ENCODE peak calls at places on chromosomes 5 and 9, in seven cellular contexts. R is K562, K is SK-N-SH, A is HepG2, J is HCT116, D is H1, S is GM12878. W is an unnamed sample.

GRCh38 chr9:121870271-121870670 is 218.8 kb downstream of the DAB2IP start:
- DNase-seq in D (no peak), K (no peak), R (no peak), S (no peak), A (no peak), J (no peak), W (no peak)

GRCh38 chr5:150126199-150126920 is 29.3 kb downstream of the PDGFRB start:
- DNase-seq in R (no peak), D (no peak), K (no peak), A (no peak), S (no peak), J (no peak), W (no peak)

GRCh38 chr9:134339183-134339806 is 13.0 kb downstream of the RXRA start:
- DNase-seq in K (no peak), J (no peak), R (no peak), D (no peak), S (no peak), A (no peak), W (no peak)

GRCh38 chr5:8660133-8660893 is 791.4 kb downstream of the MTRR start:
- DNase-seq in K (no peak), R (no peak), S (no peak), D (no peak), J (no peak), A (no peak), W (no peak)

GRCh38 chr5:27748847-27749246 is 710.5 kb upstream of the CDH9 start:
- DNase-seq in J (no peak), A (no peak), R (no peak), K (no peak), S (no peak), D (no peak), W (no peak)

GRCh38 chr9:16320338-16320902 is 550.0 kb downstream of the BNC2 start:
- DNase-seq in A (no peak), S (no peak), R (no peak), J (no peak), D (no peak), K (no peak), W (no peak)

GRCh38 chr5:16995372-16995771 is 59.3 kb upstream of the MYO10 start:
- DNase-seq in J (no peak), D (no peak), R (no peak), A (no peak), K (no peak), S (no peak), W (no peak)

GRCh38 chr5:115096034-115096769 is 73.5 kb downstream of the TRIM36 start:
- DNase-seq in S (no peak), J (no peak), R (no peak), D (no peak), K (no peak), A (no peak), W (no peak)

GRCh38 chr5:77167695-77168111 is 42.8 kb upstream of the PDE8B start:
- DNase-seq in R (no peak), A (no peak), D (no peak), J (no peak), K (no peak), S (no peak), W (no peak)

GRCh38 chr5:104213216-104213615 is 650.6 kb upstream of the NUDT12 start:
- DNase-seq in D (no peak), S (no peak), A (no peak), R (no peak), K (no peak), J (no peak), W (no peak)

GRCh38 chr5:177498013-177498847 is 826 bp upstream of the PDLIM7 start:
- DNase-seq in J (no peak), R (peak; percentile 66), D (no peak), K (no peak), S (no peak), A (peak; percentile 24), W (no peak)

GRCh38 chr5:143437666-143438273 is 34.3 kb upstream of the NR3C1 start:
- DNase-seq in S (no peak), D (no peak), R (no peak), K (no peak), A (no peak), J (no peak), W (no peak)

GRCh38 chr9:96218821-96219614 is 83.0 kb downstream of the HSD17B3 start:
- DNase-seq in S (no peak), A (no peak), K (peak; percentile 36), D (peak; percentile 53), R (no peak), J (no peak), W (no peak)

GRCh38 chr5:131212471-131213021 is 41.8 kb downstream of the LYRM7 start:
- DNase-seq in S (peak; percentile 94), K (no peak), R (no peak), A (no peak), J (no peak), D (no peak), W (no peak)

GRCh38 chr9:126893079-126893478 is 21.5 kb upstream of the RALGPS1 start:
- DNase-seq in D (no peak), J (peak; percentile 8), K (no peak), A (peak; percentile 25), R (peak; percentile 24), S (no peak), W (no peak)

GRCh38 chr5:179800071-179800695 is 6.4 kb downstream of the LTC4S start:
- DNase-seq in D (no peak), S (no peak), K (no peak), R (no peak), J (no peak), A (no peak), W (no peak)

GRCh38 chr5:78508231-78508765 is 140.3 kb downstream of the LHFPL2 start:
- DNase-seq in K (no peak), J (no peak), S (no peak), R (peak; percentile 49), A (peak; percentile 60), D (no peak), W (no peak)

GRCh38 chr5:163585206-163585605 is 79.8 kb downstream of the MAT2B start:
- DNase-seq in S (no peak), J (no peak), A (no peak), R (no peak), K (no peak), D (no peak), W (no peak)

GRCh38 chr9:35688558-35689350 is 971 bp downstream of the TPM2 start:
- DNase-seq in R (no peak), S (no peak), K (no peak), J (peak; percentile 33), D (no peak), A (peak; percentile 39), W (no peak)

GRCh38 chr9:112180387-112180881 is 5.3 kb upstream of the SUSD1 start:
- DNase-seq in S (no peak), A (peak; percentile 86), J (no peak), R (peak; percentile 87), D (no peak), K (no peak), W (no peak)

GRCh38 chr5:112348387-112348786 is 70.7 kb downstream of the EPB41L4A start:
- DNase-seq in R (no peak), A (no peak), K (no peak), S (no peak), J (no peak), D (no peak), W (no peak)

GRCh38 chr9:109010676-109011655 is 2.3 kb downstream of the CTNNAL1 start:
- DNase-seq in J (peak; percentile 57), R (peak; percentile 45), K (no peak), S (no peak), A (peak; percentile 60), D (no peak), W (no peak)

GRCh38 chr9:34326690-34327089 is 2.4 kb downstream of the KIF24 start:
- DNase-seq in A (no peak), J (no peak), D (no peak), S (no peak), R (no peak), K (no peak), W (no peak)
- H3K4me1 ChIP-seq in A (peaks cover 25% of the 10 kb centered on the region), J (peaks cover 12% of the 10 kb centered on the region), D (no peaks in the 10 kb centered on the region), S (no peaks in the 10 kb centered on the region), R (peaks cover 10% of the 10 kb centered on the region), K (peaks cover 7% of the 10 kb centered on the region), W (peaks cover 20% of the 10 kb centered on the region)

GRCh38 chr5:142343531-142343930 is 18.7 kb upstream of the SPRY4 start:
- DNase-seq in K (no peak), S (no peak), A (peak; percentile 58), J (no peak), D (no peak), R (no peak), W (no peak)

GRCh38 chr5:142339781-142340180 is 15.0 kb upstream of the SPRY4 start:
- DNase-seq in R (no peak), K (no peak), S (no peak), A (no peak), J (no peak), D (no peak), W (no peak)

GRCh38 chr5:142342128-142342981 is 17.5 kb upstream of the SPRY4 start:
- DNase-seq in D (no peak), S (no peak), R (peak; percentile 46), K (no peak), A (peak; percentile 82), J (no peak), W (no peak)
- TF ChIP-seq SIN3A in D (no peak), S (no peak), R (no peak), K (no peak), A (no peak), J (no peak), W (no peak)

DNA sequence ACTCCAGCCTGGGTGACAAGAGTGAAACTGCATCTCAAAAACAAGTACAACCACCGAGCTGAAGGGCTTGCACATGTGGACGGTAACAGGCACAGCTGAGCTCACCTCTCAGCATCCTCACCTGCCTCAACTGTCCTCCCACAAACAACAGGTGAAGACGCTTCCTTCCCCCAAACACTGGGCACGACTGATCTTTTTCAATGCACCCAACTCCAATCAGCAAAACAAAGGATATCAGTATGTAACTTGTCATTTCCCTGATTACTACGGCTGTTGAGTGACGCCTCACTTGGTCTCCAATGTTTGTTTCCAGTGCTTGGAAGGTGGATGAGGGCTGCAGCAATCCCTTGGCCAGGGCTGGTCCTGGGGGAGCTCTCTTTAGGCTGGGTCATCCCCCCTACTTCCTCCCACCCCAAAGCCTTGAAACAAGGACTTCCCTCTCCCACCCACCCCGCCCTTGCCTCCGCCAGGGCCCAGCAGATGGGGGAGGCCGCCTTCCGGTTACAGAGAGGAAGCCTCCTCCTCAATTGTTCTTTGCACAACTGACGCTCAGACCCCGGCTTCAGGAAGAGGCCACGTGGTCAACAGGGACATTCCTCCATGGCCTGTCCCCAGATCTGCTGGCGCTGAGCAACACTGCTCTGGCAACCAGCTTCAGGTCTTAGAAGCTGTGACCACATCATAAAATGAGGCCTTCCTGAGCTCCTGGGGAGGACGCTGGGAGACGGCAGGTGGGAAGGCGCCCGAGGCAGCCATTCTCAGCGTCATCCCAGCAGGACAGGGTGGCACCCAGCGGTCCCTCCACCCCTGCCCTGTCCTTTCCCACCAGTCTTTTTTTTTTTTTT is 5.9 kb downstream of the FAM78A start:
- DNase-seq in J (no peak), K (no peak), S (no peak), D (no peak), R (peak; percentile 94), A (no peak), W (no peak)
- TF ChIP-seq POLR2AphosphoS5 in J (no peak), K (no peak), S (no peak), D (no peak), R (no peak), A (no peak), W (no peak)

DNA sequence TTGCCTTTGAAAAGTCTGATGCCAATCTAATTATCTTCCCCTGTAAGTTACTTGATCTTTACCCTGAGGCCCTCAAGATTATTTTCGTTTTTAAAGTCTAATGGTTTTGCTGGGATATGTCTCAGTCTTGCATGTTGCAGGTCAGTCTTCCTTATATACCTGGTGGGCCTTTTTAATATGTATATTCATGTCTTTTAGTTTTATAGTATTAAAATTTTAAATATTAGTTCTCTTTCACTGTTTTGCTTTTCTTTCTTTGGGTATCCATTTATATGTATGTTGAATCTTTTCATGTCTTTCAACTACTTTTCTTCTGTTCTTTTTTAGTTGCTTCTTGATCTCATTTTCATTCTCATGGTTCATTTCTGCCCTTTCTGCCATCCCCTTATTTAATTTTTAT is 68.9 kb downstream of the HSD17B4 start:
- DNase-seq in J (no peak), D (no peak), S (no peak), A (no peak), K (no peak), R (no peak), W (no peak)
- H3K4me1 ChIP-seq in J (no peaks in the 10 kb centered on the region), D (no peaks in the 10 kb centered on the region), S (no peaks in the 10 kb centered on the region), A (peaks cover 38% of the 10 kb centered on the region), K (no peaks in the 10 kb centered on the region), R (no peaks in the 10 kb centered on the region), W (no peaks in the 10 kb centered on the region)